ENCODE peak calls at places on chromosome 1, in nine cellular contexts. One of them, this sample, is unnamed.

GRCh38 chr1:27971674-27972073 is 11.9 kb downstream of the XKR8 start:
- DNase-seq in lower leg skin: no peak
- DNase-seq in choroid plexus epithelial cell: no peak
- DNase-seq in cardiac muscle cell: peak
- DNase-seq in cardiac fibroblast: peak
- DNase-seq in foreskin keratinocyte: no peak
- DNase-seq in thoracic aorta: no peak
- DNase-seq in fibroblast of lung: peak
- DNase-seq in left ventricle myocardium inferior: no peak
- DNase-seq in this sample: no peak

GRCh38 chr1:100834779-100835645 is 59.6 kb downstream of the EXTL2 start:
- DNase-seq in lower leg skin: no peak
- DNase-seq in cardiac muscle cell: peak
- DNase-seq in left ventricle myocardium inferior: no peak
- DNase-seq in choroid plexus epithelial cell: peak
- DNase-seq in thoracic aorta: no peak
- DNase-seq in fibroblast of lung: peak
- DNase-seq in cardiac fibroblast: peak
- DNase-seq in foreskin keratinocyte: no peak
- DNase-seq in this sample: no peak

GRCh38 chr1:16971330-16972209 is 8.8 kb downstream of the MFAP2 start:
- DNase-seq in cardiac fibroblast: peak
- DNase-seq in cardiac muscle cell: no peak
- DNase-seq in fibroblast of lung: no peak
- DNase-seq in foreskin keratinocyte: no peak
- DNase-seq in left ventricle myocardium inferior: no peak
- DNase-seq in lower leg skin: no peak
- DNase-seq in thoracic aorta: no peak
- DNase-seq in choroid plexus epithelial cell: no peak
- DNase-seq in this sample: no peak

GRCh38 chr1:83734411-83734810 is 264.5 kb downstream of the TTLL7 start:
- DNase-seq in thoracic aorta: no peak
- DNase-seq in lower leg skin: no peak
- DNase-seq in cardiac muscle cell: no peak
- DNase-seq in choroid plexus epithelial cell: no peak
- DNase-seq in fibroblast of lung: no peak
- DNase-seq in foreskin keratinocyte: no peak
- DNase-seq in cardiac fibroblast: no peak
- DNase-seq in left ventricle myocardium inferior: no peak
- DNase-seq in this sample: no peak

GRCh38 chr1:234893725-234894630 is 234.7 kb downstream of the TOMM20 start:
- DNase-seq in choroid plexus epithelial cell: peak
- DNase-seq in thoracic aorta: no peak
- DNase-seq in left ventricle myocardium inferior: no peak
- DNase-seq in fibroblast of lung: peak
- DNase-seq in lower leg skin: no peak
- DNase-seq in foreskin keratinocyte: peak
- DNase-seq in cardiac muscle cell: peak
- DNase-seq in cardiac fibroblast: peak
- DNase-seq in this sample: no peak

GRCh38 chr1:190169311-190170067 is 308.2 kb downstream of the BRINP3 start:
- DNase-seq in lower leg skin: no peak
- DNase-seq in left ventricle myocardium inferior: no peak
- DNase-seq in fibroblast of lung: peak
- DNase-seq in cardiac fibroblast: peak
- DNase-seq in foreskin keratinocyte: no peak
- DNase-seq in choroid plexus epithelial cell: peak
- DNase-seq in cardiac muscle cell: peak
- DNase-seq in thoracic aorta: no peak
- DNase-seq in this sample: no peak

GRCh38 chr1:184051138-184051484 is 419 bp upstream of the TSEN15 start:
- DNase-seq in fibroblast of lung: no peak
- DNase-seq in lower leg skin: no peak
- DNase-seq in thoracic aorta: no peak
- DNase-seq in cardiac muscle cell: no peak
- DNase-seq in choroid plexus epithelial cell: peak
- DNase-seq in cardiac fibroblast: no peak
- DNase-seq in left ventricle myocardium inferior: no peak
- DNase-seq in foreskin keratinocyte: no peak
- DNase-seq in this sample: no peak

GRCh38 chr1:185835191-185835590 is 101.0 kb downstream of the HMCN1 start:
- DNase-seq in left ventricle myocardium inferior: no peak
- DNase-seq in cardiac muscle cell: no peak
- DNase-seq in foreskin keratinocyte: no peak
- DNase-seq in lower leg skin: no peak
- DNase-seq in choroid plexus epithelial cell: no peak
- DNase-seq in thoracic aorta: no peak
- DNase-seq in cardiac fibroblast: no peak
- DNase-seq in fibroblast of lung: no peak
- DNase-seq in this sample: no peak

GRCh38 chr1:160643138-160643537 is 3.7 kb downstream of the SLAMF1 start:
- DNase-seq in choroid plexus epithelial cell: no peak
- DNase-seq in lower leg skin: no peak
- DNase-seq in foreskin keratinocyte: no peak
- DNase-seq in fibroblast of lung: no peak
- DNase-seq in cardiac fibroblast: no peak
- DNase-seq in left ventricle myocardium inferior: no peak
- DNase-seq in cardiac muscle cell: no peak
- DNase-seq in thoracic aorta: no peak
- DNase-seq in this sample: no peak

GRCh38 chr1:213676741-213677140 is 311.0 kb upstream of the PROX1 start:
- DNase-seq in cardiac fibroblast: no peak
- DNase-seq in choroid plexus epithelial cell: no peak
- DNase-seq in left ventricle myocardium inferior: no peak
- DNase-seq in cardiac muscle cell: no peak
- DNase-seq in thoracic aorta: no peak
- DNase-seq in lower leg skin: no peak
- DNase-seq in foreskin keratinocyte: no peak
- DNase-seq in fibroblast of lung: no peak
- DNase-seq in this sample: no peak

GRCh38 chr1:151545542-151545941 is 5.4 kb downstream of the TUFT1 start:
- DNase-seq in choroid plexus epithelial cell: no peak
- DNase-seq in fibroblast of lung: no peak
- DNase-seq in foreskin keratinocyte: no peak
- DNase-seq in cardiac fibroblast: no peak
- DNase-seq in cardiac muscle cell: no peak
- DNase-seq in left ventricle myocardium inferior: no peak
- DNase-seq in lower leg skin: no peak
- DNase-seq in thoracic aorta: no peak
- DNase-seq in this sample: no peak

GRCh38 chr1:151546006-151546925 is 6.2 kb downstream of the TUFT1 start:
- DNase-seq in choroid plexus epithelial cell: no peak
- DNase-seq in cardiac muscle cell: no peak
- DNase-seq in foreskin keratinocyte: no peak
- DNase-seq in thoracic aorta: no peak
- DNase-seq in fibroblast of lung: no peak
- DNase-seq in lower leg skin: no peak
- DNase-seq in left ventricle myocardium inferior: no peak
- DNase-seq in cardiac fibroblast: no peak
- DNase-seq in this sample: no peak

GRCh38 chr1:151549199-151549598 is 9.1 kb downstream of the TUFT1 start:
- DNase-seq in cardiac muscle cell: peak
- DNase-seq in choroid plexus epithelial cell: no peak
- DNase-seq in lower leg skin: no peak
- DNase-seq in thoracic aorta: no peak
- DNase-seq in fibroblast of lung: no peak
- DNase-seq in cardiac fibroblast: no peak
- DNase-seq in left ventricle myocardium inferior: no peak
- DNase-seq in foreskin keratinocyte: no peak
- DNase-seq in this sample: no peak

GRCh38 chr1:151547900-151548230 is 7.8 kb downstream of the TUFT1 start:
- DNase-seq in foreskin keratinocyte: no peak
- DNase-seq in thoracic aorta: no peak
- DNase-seq in fibroblast of lung: no peak
- DNase-seq in lower leg skin: no peak
- DNase-seq in left ventricle myocardium inferior: no peak
- DNase-seq in cardiac muscle cell: no peak
- DNase-seq in choroid plexus epithelial cell: no peak
- DNase-seq in cardiac fibroblast: no peak
- DNase-seq in this sample: no peak

DNA sequence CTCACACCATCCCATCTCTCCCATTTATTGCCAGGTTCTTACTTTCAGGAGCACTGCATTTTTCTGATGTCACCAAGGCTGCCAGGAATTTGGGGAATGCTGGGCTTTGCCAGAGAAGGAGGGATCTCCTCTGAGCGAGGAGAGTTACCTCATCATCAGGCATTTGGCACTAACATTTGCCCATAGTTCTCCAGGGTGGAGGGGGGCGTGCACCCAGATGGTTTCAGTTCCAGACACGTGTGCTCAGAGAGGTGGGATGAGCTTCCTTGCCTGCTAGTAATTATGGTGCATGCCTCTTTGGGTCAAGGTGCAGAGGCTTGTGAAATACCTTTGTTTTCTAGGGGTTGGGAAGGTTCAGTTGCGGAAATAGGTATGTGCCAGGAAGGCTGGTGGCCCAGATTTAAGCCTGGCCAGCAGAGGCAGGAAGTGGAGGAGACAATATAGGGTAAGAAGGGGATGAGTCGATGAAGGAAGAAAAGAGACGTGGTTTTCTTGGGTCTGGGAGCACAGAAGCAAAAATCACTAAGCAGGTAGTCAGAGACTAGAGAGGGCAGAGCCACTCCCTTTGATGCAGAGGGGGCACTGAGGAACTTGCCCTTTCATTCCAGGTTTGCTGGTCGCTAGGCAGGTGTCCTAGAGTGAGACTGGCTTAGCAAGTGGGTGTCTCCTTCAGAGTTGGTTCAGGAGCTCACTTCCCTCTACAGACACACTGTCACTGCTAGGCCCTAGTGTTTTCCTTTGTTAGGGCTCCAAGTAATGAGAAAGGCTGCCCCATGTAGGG is 7.2 kb downstream of the TUFT1 start:
- DNase-seq in left ventricle myocardium inferior: peak
- DNase-seq in lower leg skin: peak
- DNase-seq in thoracic aorta: no peak
- DNase-seq in foreskin keratinocyte: peak
- DNase-seq in cardiac muscle cell: peak
- DNase-seq in choroid plexus epithelial cell: peak
- DNase-seq in cardiac fibroblast: peak
- DNase-seq in fibroblast of lung: peak
- DNase-seq in this sample: peak
- TF ChIP-seq CTCF in left ventricle myocardium inferior: no peak
- TF ChIP-seq CTCF in lower leg skin: no peak
- TF ChIP-seq CTCF in thoracic aorta: no peak
- TF ChIP-seq CTCF in foreskin keratinocyte: no peak
- TF ChIP-seq CTCF in cardiac muscle cell: no peak
- TF ChIP-seq CTCF in choroid plexus epithelial cell: no peak
- TF ChIP-seq CTCF in cardiac fibroblast: no peak
- TF ChIP-seq CTCF in fibroblast of lung: no peak
- TF ChIP-seq CTCF in this sample: no peak

GRCh38 chr1:223136086-223136485 is 7.0 kb downstream of the TLR5 start:
- DNase-seq in choroid plexus epithelial cell: no peak
- DNase-seq in foreskin keratinocyte: no peak
- DNase-seq in left ventricle myocardium inferior: no peak
- DNase-seq in thoracic aorta: no peak
- DNase-seq in fibroblast of lung: no peak
- DNase-seq in cardiac fibroblast: no peak
- DNase-seq in cardiac muscle cell: no peak
- DNase-seq in lower leg skin: no peak
- DNase-seq in this sample: no peak
- TF ChIP-seq CTCF in choroid plexus epithelial cell: no peak
- TF ChIP-seq CTCF in foreskin keratinocyte: no peak
- TF ChIP-seq CTCF in left ventricle myocardium inferior: no peak
- TF ChIP-seq CTCF in thoracic aorta: no peak
- TF ChIP-seq CTCF in fibroblast of lung: no peak
- TF ChIP-seq CTCF in cardiac fibroblast: no peak
- TF ChIP-seq CTCF in cardiac muscle cell: no peak
- TF ChIP-seq CTCF in lower leg skin: no peak
- TF ChIP-seq CTCF in this sample: no peak

DNA sequence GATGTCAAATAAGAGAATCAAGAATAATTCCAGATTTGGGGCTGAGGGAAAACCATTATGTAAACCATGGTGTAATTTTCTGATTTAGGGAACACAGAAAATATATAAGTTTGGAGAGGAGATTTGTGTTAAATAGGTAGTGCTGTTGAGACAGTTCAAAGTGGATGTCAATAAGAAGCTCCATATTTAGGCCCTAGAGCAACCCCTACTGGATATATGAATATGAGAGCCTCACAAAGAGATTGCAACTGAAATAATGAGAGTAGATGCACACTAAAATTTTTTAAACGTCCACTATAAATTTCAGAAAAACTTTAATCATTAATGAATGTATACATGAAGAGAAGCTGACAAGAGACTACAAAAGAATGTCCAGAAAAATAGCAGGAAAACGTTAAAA is 1447.8 kb upstream of the PRMT6 start:
- DNase-seq in choroid plexus epithelial cell: peak
- DNase-seq in foreskin keratinocyte: peak
- DNase-seq in cardiac fibroblast: peak
- DNase-seq in thoracic aorta: no peak
- DNase-seq in fibroblast of lung: no peak
- DNase-seq in left ventricle myocardium inferior: no peak
- DNase-seq in cardiac muscle cell: no peak
- DNase-seq in lower leg skin: no peak
- DNase-seq in this sample: no peak
- TF ChIP-seq CTCF in choroid plexus epithelial cell: peak
- TF ChIP-seq CTCF in foreskin keratinocyte: no peak
- TF ChIP-seq CTCF in cardiac fibroblast: peak
- TF ChIP-seq CTCF in thoracic aorta: no peak
- TF ChIP-seq CTCF in fibroblast of lung: no peak
- TF ChIP-seq CTCF in left ventricle myocardium inferior: peak
- TF ChIP-seq CTCF in cardiac muscle cell: no peak
- TF ChIP-seq CTCF in lower leg skin: no peak
- TF ChIP-seq CTCF in this sample: no peak

DNA sequence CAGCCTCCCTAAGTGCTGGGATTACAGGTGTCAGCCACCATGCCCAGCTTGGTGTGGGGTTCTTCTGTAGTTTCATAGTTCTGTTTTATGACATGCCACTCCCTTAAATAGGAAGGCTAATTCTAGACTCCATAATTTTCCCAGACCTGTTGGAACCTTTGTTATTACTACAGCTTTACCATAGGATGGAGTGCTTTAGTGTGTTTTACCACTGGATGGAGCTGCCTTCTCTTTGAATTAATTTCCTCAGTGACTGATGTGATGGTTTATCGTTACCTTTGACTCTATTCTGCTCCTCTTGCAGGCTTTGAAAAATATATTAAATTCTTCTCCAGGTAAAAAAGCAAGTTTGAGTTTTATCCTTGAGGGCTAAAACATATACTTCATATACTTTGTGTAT is 84.6 kb upstream of the NEK7 start:
- DNase-seq in cardiac muscle cell: peak
- DNase-seq in foreskin keratinocyte: no peak
- DNase-seq in lower leg skin: no peak
- DNase-seq in cardiac fibroblast: peak
- DNase-seq in fibroblast of lung: peak
- DNase-seq in left ventricle myocardium inferior: no peak
- DNase-seq in thoracic aorta: no peak
- DNase-seq in choroid plexus epithelial cell: peak
- DNase-seq in this sample: no peak
- TF ChIP-seq CTCF in cardiac muscle cell: peak
- TF ChIP-seq CTCF in foreskin keratinocyte: peak
- TF ChIP-seq CTCF in lower leg skin: no peak
- TF ChIP-seq CTCF in cardiac fibroblast: peak
- TF ChIP-seq CTCF in fibroblast of lung: no peak
- TF ChIP-seq CTCF in left ventricle myocardium inferior: peak
- TF ChIP-seq CTCF in thoracic aorta: no peak
- TF ChIP-seq CTCF in choroid plexus epithelial cell: peak
- TF ChIP-seq CTCF in this sample: no peak